ENCODE peak calls at places on chromosomes 12 and 14, in nine cellular contexts. One of them, this sample, is unnamed.

GRCh38 chr12:108371801-108372344 is 32.8 kb upstream of the CMKLR1 start:
- DNase-seq in lower leg skin: no peak
- DNase-seq in suprapubic skin: no peak
- DNase-seq in esophagus squamous epithelium: no peak
- DNase-seq in H54: no peak
- DNase-seq in endothelial cell of umbilical vein: no peak
- DNase-seq in prostate gland: peak
- DNase-seq in heart left ventricle: no peak
- DNase-seq in body of pancreas: peak
- DNase-seq in this sample: no peak

GRCh38 chr12:55706840-55707671 is 648 bp downstream of the ITGA7 start:
- DNase-seq in endothelial cell of umbilical vein: no peak
- DNase-seq in lower leg skin: no peak
- DNase-seq in prostate gland: no peak
- DNase-seq in esophagus squamous epithelium: no peak
- DNase-seq in heart left ventricle: no peak
- DNase-seq in suprapubic skin: no peak
- DNase-seq in body of pancreas: no peak
- DNase-seq in H54: no peak
- DNase-seq in this sample: no peak

GRCh38 chr14:81206115-81206514 is 14.6 kb downstream of the GTF2A1 start:
- DNase-seq in body of pancreas: no peak
- DNase-seq in esophagus squamous epithelium: no peak
- DNase-seq in suprapubic skin: no peak
- DNase-seq in heart left ventricle: no peak
- DNase-seq in prostate gland: no peak
- DNase-seq in endothelial cell of umbilical vein: no peak
- DNase-seq in lower leg skin: no peak
- DNase-seq in H54: no peak
- DNase-seq in this sample: no peak

GRCh38 chr12:64461634-64462414 is 9.9 kb downstream of the TBK1 start:
- DNase-seq in prostate gland: no peak
- DNase-seq in heart left ventricle: no peak
- DNase-seq in esophagus squamous epithelium: no peak
- DNase-seq in lower leg skin: no peak
- DNase-seq in suprapubic skin: no peak
- DNase-seq in H54: no peak
- DNase-seq in body of pancreas: no peak
- DNase-seq in endothelial cell of umbilical vein: no peak
- DNase-seq in this sample: no peak

GRCh38 chr14:61525293-61526011 is 169.9 kb upstream of the HIF1A start:
- DNase-seq in lower leg skin: peak
- DNase-seq in endothelial cell of umbilical vein: peak
- DNase-seq in prostate gland: peak
- DNase-seq in H54: peak
- DNase-seq in heart left ventricle: peak
- DNase-seq in suprapubic skin: peak
- DNase-seq in esophagus squamous epithelium: peak
- DNase-seq in body of pancreas: peak
- DNase-seq in this sample: peak

GRCh38 chr12:131220007-131220685 is 266.4 kb downstream of the ADGRD1 start:
- DNase-seq in H54: no peak
- DNase-seq in heart left ventricle: no peak
- DNase-seq in body of pancreas: no peak
- DNase-seq in endothelial cell of umbilical vein: no peak
- DNase-seq in prostate gland: no peak
- DNase-seq in esophagus squamous epithelium: no peak
- DNase-seq in lower leg skin: no peak
- DNase-seq in suprapubic skin: peak
- DNase-seq in this sample: no peak

GRCh38 chr14:68377056-68377455 is 415.8 kb downstream of the ZFP36L1 start:
- DNase-seq in endothelial cell of umbilical vein: no peak
- DNase-seq in suprapubic skin: no peak
- DNase-seq in body of pancreas: no peak
- DNase-seq in heart left ventricle: no peak
- DNase-seq in lower leg skin: no peak
- DNase-seq in prostate gland: no peak
- DNase-seq in H54: no peak
- DNase-seq in esophagus squamous epithelium: no peak
- DNase-seq in this sample: no peak

GRCh38 chr12:69570000-69570516 is 15.2 kb upstream of the CCT2 start:
- DNase-seq in heart left ventricle: no peak
- DNase-seq in body of pancreas: no peak
- DNase-seq in lower leg skin: no peak
- DNase-seq in endothelial cell of umbilical vein: no peak
- DNase-seq in esophagus squamous epithelium: no peak
- DNase-seq in suprapubic skin: no peak
- DNase-seq in H54: no peak
- DNase-seq in prostate gland: no peak
- DNase-seq in this sample: no peak

GRCh38 chr12:67161322-67161918 is 107.7 kb upstream of the CAND1 start:
- DNase-seq in lower leg skin: no peak
- DNase-seq in prostate gland: no peak
- DNase-seq in body of pancreas: peak
- DNase-seq in endothelial cell of umbilical vein: peak
- DNase-seq in suprapubic skin: no peak
- DNase-seq in H54: peak
- DNase-seq in esophagus squamous epithelium: no peak
- DNase-seq in heart left ventricle: no peak
- DNase-seq in this sample: no peak

GRCh38 chr12:104702565-104703139 is 245.9 kb downstream of the CHST11 start:
- DNase-seq in esophagus squamous epithelium: no peak
- DNase-seq in H54: no peak
- DNase-seq in lower leg skin: peak
- DNase-seq in prostate gland: no peak
- DNase-seq in suprapubic skin: peak
- DNase-seq in body of pancreas: peak
- DNase-seq in heart left ventricle: peak
- DNase-seq in endothelial cell of umbilical vein: no peak
- DNase-seq in this sample: peak

GRCh38 chr14:66628646-66629045 is 120.7 kb downstream of the GPHN start:
- DNase-seq in body of pancreas: no peak
- DNase-seq in esophagus squamous epithelium: no peak
- DNase-seq in endothelial cell of umbilical vein: no peak
- DNase-seq in prostate gland: no peak
- DNase-seq in H54: no peak
- DNase-seq in lower leg skin: no peak
- DNase-seq in suprapubic skin: no peak
- DNase-seq in heart left ventricle: no peak
- DNase-seq in this sample: no peak

GRCh38 chr14:51367600-51367931 is 127.5 kb downstream of the TMX1 start:
- DNase-seq in body of pancreas: no peak
- DNase-seq in esophagus squamous epithelium: no peak
- DNase-seq in suprapubic skin: no peak
- DNase-seq in prostate gland: no peak
- DNase-seq in heart left ventricle: no peak
- DNase-seq in endothelial cell of umbilical vein: peak
- DNase-seq in H54: no peak
- DNase-seq in lower leg skin: no peak
- DNase-seq in this sample: peak

GRCh38 chr12:25082628-25083027 is 112.3 kb downstream of the DNAI7 start:
- DNase-seq in body of pancreas: no peak
- DNase-seq in prostate gland: no peak
- DNase-seq in suprapubic skin: no peak
- DNase-seq in heart left ventricle: no peak
- DNase-seq in lower leg skin: no peak
- DNase-seq in esophagus squamous epithelium: no peak
- DNase-seq in endothelial cell of umbilical vein: no peak
- DNase-seq in H54: no peak
- DNase-seq in this sample: no peak

GRCh38 chr12:124392991-124393790 is 98.3 kb downstream of the RFLNA start:
- DNase-seq in esophagus squamous epithelium: no peak
- DNase-seq in heart left ventricle: peak
- DNase-seq in endothelial cell of umbilical vein: peak
- DNase-seq in suprapubic skin: peak
- DNase-seq in H54: peak
- DNase-seq in body of pancreas: peak
- DNase-seq in lower leg skin: peak
- DNase-seq in prostate gland: peak
- DNase-seq in this sample: peak

GRCh38 chr14:54094765-54095164 is 138.1 kb upstream of the BMP4 start:
- DNase-seq in heart left ventricle: no peak
- DNase-seq in prostate gland: no peak
- DNase-seq in H54: no peak
- DNase-seq in lower leg skin: no peak
- DNase-seq in endothelial cell of umbilical vein: no peak
- DNase-seq in esophagus squamous epithelium: no peak
- DNase-seq in suprapubic skin: no peak
- DNase-seq in body of pancreas: no peak
- DNase-seq in this sample: no peak

GRCh38 chr12:110776410-110776809 is 33.7 kb upstream of the PPP1CC start:
- DNase-seq in suprapubic skin: no peak
- DNase-seq in lower leg skin: no peak
- DNase-seq in heart left ventricle: no peak
- DNase-seq in body of pancreas: no peak
- DNase-seq in esophagus squamous epithelium: no peak
- DNase-seq in H54: no peak
- DNase-seq in endothelial cell of umbilical vein: no peak
- DNase-seq in prostate gland: no peak
- DNase-seq in this sample: no peak

GRCh38 chr12:32917094-32917611 is 20.6 kb upstream of the PKP2 start:
- DNase-seq in endothelial cell of umbilical vein: no peak
- DNase-seq in lower leg skin: no peak
- DNase-seq in suprapubic skin: no peak
- DNase-seq in prostate gland: no peak
- DNase-seq in esophagus squamous epithelium: no peak
- DNase-seq in H54: no peak
- DNase-seq in heart left ventricle: no peak
- DNase-seq in body of pancreas: no peak
- DNase-seq in this sample: no peak

GRCh38 chr12:132887513-132888341 is at the start of gene CHFR:
- DNase-seq in H54: peak
- DNase-seq in heart left ventricle: peak
- DNase-seq in suprapubic skin: peak
- DNase-seq in prostate gland: peak
- DNase-seq in esophagus squamous epithelium: peak
- DNase-seq in body of pancreas: peak
- DNase-seq in lower leg skin: peak
- DNase-seq in endothelial cell of umbilical vein: peak
- DNase-seq in this sample: peak
- TF ChIP-seq POLR2A in H54: peak
- TF ChIP-seq POLR2A in heart left ventricle: peak
- TF ChIP-seq POLR2A in suprapubic skin: peak
- TF ChIP-seq POLR2A in prostate gland: peak
- TF ChIP-seq POLR2A in esophagus squamous epithelium: peak
- TF ChIP-seq POLR2A in body of pancreas: peak
- TF ChIP-seq POLR2A in lower leg skin: no peak
- TF ChIP-seq POLR2A in endothelial cell of umbilical vein: peak
- TF ChIP-seq POLR2A in this sample: peak

DNA sequence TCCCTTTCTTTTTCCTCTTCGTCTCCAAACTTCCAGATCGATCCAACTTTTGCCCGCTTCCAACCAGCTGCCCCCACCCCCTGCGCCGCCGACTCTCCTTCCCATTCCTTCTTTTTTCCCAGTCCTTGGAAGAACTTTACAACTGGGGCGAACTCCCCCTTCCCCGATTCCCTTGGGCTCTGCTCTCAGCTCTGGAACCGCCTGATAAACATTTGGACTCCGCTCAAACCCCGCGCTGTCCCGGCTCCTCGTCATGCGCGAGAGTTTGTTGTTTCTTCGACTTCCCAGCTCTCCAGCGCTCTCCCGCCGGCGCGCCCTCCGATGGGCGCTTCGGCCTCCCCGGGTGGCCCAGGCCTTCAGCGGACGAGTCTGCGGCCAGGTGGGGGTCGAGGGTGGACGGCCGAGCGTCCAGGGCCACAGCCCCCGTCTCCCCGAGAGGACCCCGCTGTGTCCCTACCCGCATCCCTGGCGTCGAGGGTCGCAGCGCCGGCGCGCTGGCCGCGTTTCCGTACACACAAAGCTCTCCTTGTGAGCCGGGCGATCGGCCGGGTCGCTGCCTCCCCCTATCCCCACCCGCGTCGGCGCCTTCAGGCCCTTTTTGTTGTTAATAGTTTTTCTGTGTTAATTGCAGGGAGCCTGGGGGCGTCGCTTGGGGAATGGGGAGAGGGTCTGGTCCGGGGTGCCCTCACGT is 819 bp downstream of the MMP14 start:
- DNase-seq in esophagus squamous epithelium: no peak
- DNase-seq in H54: no peak
- DNase-seq in prostate gland: no peak
- DNase-seq in lower leg skin: no peak
- DNase-seq in suprapubic skin: no peak
- DNase-seq in body of pancreas: peak
- DNase-seq in endothelial cell of umbilical vein: peak
- DNase-seq in heart left ventricle: peak
- DNase-seq in this sample: no peak
- TF ChIP-seq POLR2A in esophagus squamous epithelium: no peak
- TF ChIP-seq POLR2A in H54: peak
- TF ChIP-seq POLR2A in prostate gland: no peak
- TF ChIP-seq POLR2A in lower leg skin: no peak
- TF ChIP-seq POLR2A in suprapubic skin: no peak
- TF ChIP-seq POLR2A in body of pancreas: peak
- TF ChIP-seq POLR2A in endothelial cell of umbilical vein: no peak
- TF ChIP-seq POLR2A in heart left ventricle: no peak
- TF ChIP-seq POLR2A in this sample: peak

GRCh38 chr12:6689000-6689882 is at the start of gene ZNF384:
- DNase-seq in endothelial cell of umbilical vein: peak
- DNase-seq in esophagus squamous epithelium: peak
- DNase-seq in body of pancreas: peak
- DNase-seq in H54: peak
- DNase-seq in suprapubic skin: peak
- DNase-seq in prostate gland: peak
- DNase-seq in lower leg skin: peak
- DNase-seq in heart left ventricle: peak
- DNase-seq in this sample: peak
- TF ChIP-seq POLR2A in endothelial cell of umbilical vein: peak
- TF ChIP-seq POLR2A in esophagus squamous epithelium: peak
- TF ChIP-seq POLR2A in body of pancreas: peak
- TF ChIP-seq POLR2A in H54: peak
- TF ChIP-seq POLR2A in suprapubic skin: peak
- TF ChIP-seq POLR2A in prostate gland: peak
- TF ChIP-seq POLR2A in lower leg skin: no peak
- TF ChIP-seq POLR2A in heart left ventricle: peak
- TF ChIP-seq POLR2A in this sample: peak

DNA sequence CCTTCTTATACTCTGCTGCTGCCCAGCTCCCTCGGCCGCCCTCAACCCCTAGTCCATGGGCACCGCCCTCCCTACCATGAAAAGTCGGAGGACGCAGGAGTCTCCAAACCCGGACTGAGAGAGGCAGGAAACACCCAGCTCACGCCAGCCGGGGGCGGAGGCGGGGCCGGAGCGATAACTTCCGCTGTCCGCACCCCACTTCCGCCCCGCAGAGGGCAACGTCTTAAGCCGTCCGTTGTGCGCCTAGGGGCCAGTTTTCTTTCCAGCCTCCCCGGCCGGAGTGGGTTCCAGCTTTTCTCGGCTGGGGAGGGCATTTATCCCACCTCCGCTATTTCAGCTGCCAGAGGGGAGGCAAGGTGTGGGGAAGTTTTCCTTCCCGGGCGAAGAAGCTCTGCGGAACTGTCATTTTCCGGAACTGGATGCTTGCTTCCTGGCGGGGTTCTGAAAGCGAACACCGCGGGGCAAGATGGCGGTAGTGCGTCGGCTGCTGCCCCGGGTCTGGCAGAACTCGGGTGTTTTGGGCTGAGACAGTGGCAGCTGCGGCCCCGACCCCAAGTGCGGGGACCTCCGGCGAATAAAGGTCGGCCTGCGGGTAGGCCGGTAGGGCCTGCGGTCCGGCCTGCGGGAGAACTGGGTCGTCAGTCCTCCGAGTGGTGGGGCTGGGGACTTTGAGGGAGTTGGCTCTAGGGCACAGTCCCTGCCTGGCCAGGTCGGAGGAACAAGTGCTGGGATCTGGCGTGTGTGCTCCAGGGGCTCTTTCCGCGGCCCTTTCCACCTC is at the start of the genes KCTD10 and UBE3B:
- DNase-seq in suprapubic skin: peak
- DNase-seq in heart left ventricle: peak
- DNase-seq in prostate gland: peak
- DNase-seq in body of pancreas: peak
- DNase-seq in esophagus squamous epithelium: peak
- DNase-seq in lower leg skin: peak
- DNase-seq in H54: peak
- DNase-seq in endothelial cell of umbilical vein: peak
- DNase-seq in this sample: peak
- TF ChIP-seq POLR2A in suprapubic skin: peak
- TF ChIP-seq POLR2A in heart left ventricle: peak
- TF ChIP-seq POLR2A in prostate gland: peak
- TF ChIP-seq POLR2A in body of pancreas: peak
- TF ChIP-seq POLR2A in esophagus squamous epithelium: peak
- TF ChIP-seq POLR2A in lower leg skin: no peak
- TF ChIP-seq POLR2A in H54: peak
- TF ChIP-seq POLR2A in endothelial cell of umbilical vein: peak
- TF ChIP-seq POLR2A in this sample: no peak